ENCODE peak calls at places on chromosomes 2 and 18, in eight cellular contexts. O, B, L, K, G, P, M and U are unnamed samples.

GRCh38 chr2:146477383-146477782 is 1367.4 kb upstream of the ACVR2A start:
- DNase-seq in P (no peak), G (no peak), B (no peak), L (no peak), M (no peak), K (no peak), O (no peak), U (no peak)

GRCh38 chr2:172962824-172963223 is 112.8 kb upstream of the MAP3K20 start:
- DNase-seq in P (peak; percentile 71), O (peak; percentile 78), G (no peak), M (peak; percentile 91), K (peak; percentile 84), L (peak; percentile 48), B (no peak), U (peak; percentile 66)

GRCh38 chr2:208228481-208228880 is 26.4 kb downstream of the IDH1 start:
- DNase-seq in B (no peak), L (no peak), M (no peak), P (peak; percentile 9), K (no peak), O (no peak), G (no peak), U (no peak)

GRCh38 chr18:73520229-73520628 is 627.4 kb downstream of the FBXO15 start:
- DNase-seq in L (no peak), G (no peak), P (no peak), M (no peak), B (no peak), K (peak; percentile 17), O (peak; percentile 19), U (peak; percentile 2)

GRCh38 chr2:188381614-188382013 is 89.9 kb downstream of the GULP1 start:
- DNase-seq in P (no peak), K (peak; percentile 53), L (peak; percentile 72), B (no peak), O (peak; percentile 92), M (no peak), G (no peak), U (peak; percentile 48)

GRCh38 chr18:57436193-57436964 is 1.2 kb downstream of the ONECUT2 start:
- DNase-seq in M (no peak), G (peak; percentile 56), P (no peak), L (no peak), K (no peak), B (no peak), O (no peak), U (no peak)

GRCh38 chr2:145015561-145015960 is 495.6 kb upstream of the ZEB2 start:
- DNase-seq in M (no peak), O (no peak), P (no peak), B (no peak), G (no peak), L (peak; percentile 48), K (no peak), U (peak; percentile 50)

GRCh38 chr2:33215299-33215698 is 261.1 kb upstream of the RASGRP3 start:
- DNase-seq in B (no peak), G (no peak), M (no peak), P (no peak), L (peak; percentile 96), O (peak; percentile 96), K (peak; percentile 89), U (peak; percentile 89)

GRCh38 chr18:58431215-58431614 is 197.7 kb downstream of the ALPK2 start:
- DNase-seq in G (no peak), K (no peak), O (no peak), B (no peak), M (no peak), L (no peak), P (no peak), U (no peak)

GRCh38 chr2:54666131-54666637 is 57.3 kb upstream of the EML6 start:
- DNase-seq in O (peak; percentile 81), P (no peak), M (no peak), K (peak; percentile 86), B (no peak), G (no peak), L (peak; percentile 87), U (peak; percentile 77)

GRCh38 chr2:216551669-216552068 is 53.0 kb downstream of the RPL37A start:
- DNase-seq in L (peak; percentile 25), M (no peak), B (no peak), P (no peak), G (no peak), O (no peak), K (no peak), U (no peak)

GRCh38 chr18:59517446-59518171 is 158.5 kb upstream of the LMAN1 start:
- DNase-seq in B (peak; percentile 30), G (no peak), M (peak; percentile 4), P (no peak), K (peak; percentile 58), O (peak; percentile 33), L (peak; percentile 22), U (peak; percentile 46)

GRCh38 chr2:201233192-201234166 is 26.9 kb upstream of the CASP8 start:
- DNase-seq in L (no peak), B (no peak), P (peak; percentile 98), M (peak; percentile 99), K (no peak), G (peak; percentile 86), O (no peak), U (peak; percentile 29)

GRCh38 chr2:240472078-240472790 is 36.8 kb downstream of the GPC1 start:
- DNase-seq in B (no peak), G (no peak), L (no peak), M (no peak), O (no peak), K (no peak), P (no peak), U (no peak)

GRCh38 chr2:65027611-65028244 is 28.5 kb upstream of the CEP68 start:
- DNase-seq in K (no peak), G (no peak), L (no peak), M (no peak), B (no peak), P (no peak), O (no peak), U (peak; percentile 6)

GRCh38 chr2:27714851-27715291 is 51.2 kb downstream of the SLC4A1AP start:
- DNase-seq in B (no peak), G (no peak), L (no peak), P (no peak), M (no peak), O (no peak), K (no peak), U (no peak)

GRCh38 chr18:40159141-40160017 is 1795.7 kb upstream of the PIK3C3 start:
- DNase-seq in B (no peak), O (peak; percentile 40), P (peak; percentile 5), M (peak; percentile 53), L (peak; percentile 61), G (no peak), K (peak; percentile 67), U (peak; percentile 78)

GRCh38 chr2:240701736-240702639 is 10.3 kb downstream of the AQP12A start:
- DNase-seq in K (no peak), P (no peak), B (no peak), O (no peak), L (no peak), G (no peak), M (no peak), U (no peak)

GRCh38 chr18:31436825-31437224 is 10.7 kb upstream of the DSG3 start:
- DNase-seq in B (no peak), M (no peak), O (no peak), P (no peak), G (no peak), L (no peak), K (no peak), U (no peak)

GRCh38 chr2:65128297-65129190 is 1.4 kb downstream of the RAB1A start:
- DNase-seq in P (no peak), O (peak; percentile 45), M (peak; percentile 34), K (peak; percentile 65), B (no peak), G (no peak), L (peak; percentile 23), U (peak; percentile 59)

GRCh38 chr2:45585267-45585861 is 25.7 kb downstream of the SRBD1 start:
- DNase-seq in M (peak; percentile 59), B (no peak), P (peak; percentile 73), G (no peak), O (peak; percentile 63), K (peak; percentile 64), L (peak; percentile 60), U (peak; percentile 77)

GRCh38 chr2:135664623-135665068 is 77.0 kb upstream of the UBXN4 start:
- DNase-seq in G (no peak), P (no peak), L (peak; percentile 31), B (no peak), O (peak; percentile 29), K (peak; percentile 8), M (no peak), U (peak; percentile 53)

GRCh38 chr2:201204655-201205515 is 21.9 kb downstream of the CASP10 start:
- DNase-seq in B (no peak), O (no peak), M (no peak), K (no peak), L (no peak), G (no peak), P (no peak), U (no peak)

GRCh38 chr18:8946046-8946838 is 156.3 kb upstream of the NDUFV2 start:
- DNase-seq in P (no peak), B (no peak), K (peak; percentile 92), O (peak; percentile 98), G (no peak), M (no peak), L (peak; percentile 98), U (peak; percentile 96)

GRCh38 chr2:75098856-75099255 is 100.5 kb downstream of the TACR1 start:
- DNase-seq in M (peak; percentile 43), O (peak; percentile 31), G (no peak), B (no peak), K (peak; percentile 39), L (peak; percentile 46), P (peak; percentile 62), U (peak; percentile 55)

GRCh38 chr18:22044474-22045220 is 124.7 kb upstream of the GATA6 start:
- DNase-seq in O (no peak), M (no peak), B (no peak), L (no peak), K (no peak), P (no peak), G (no peak), U (no peak)

GRCh38 chr2:127146071-127146725 is 39.2 kb upstream of the BIN1 start:
- DNase-seq in B (no peak), M (no peak), O (no peak), P (no peak), L (no peak), K (no peak), G (no peak), U (no peak)